ENCODE peak calls at places on chromosomes 13 and 19, in ten cellular contexts. S, Z, O, C, B, M, E, V, F and X are unnamed samples. For H3K4me1, the result is how much of the 10 kb centered on the place peaks cover.

GRCh38 chr19:11479470-11480080 is 1.3 kb downstream of the ELAVL3 start:
- DNase-seq in S (no peak), Z (no peak), O (no peak), C (no peak), B (no peak), M (peak), E (peak), V (no peak), F (no peak), X (peak)

GRCh38 chr13:70370924-70371323 is 262.7 kb upstream of the KLHL1 start:
- DNase-seq in S (no peak), Z (no peak), O (no peak), C (no peak), B (no peak), M (no peak), E (no peak), V (no peak), F (no peak), X (no peak)

GRCh38 chr13:44098559-44098958 is 218.9 kb downstream of the LACC1 start:
- DNase-seq in S (no peak), Z (no peak), O (no peak), C (no peak), B (no peak), M (no peak), E (no peak), V (no peak), F (no peak), X (no peak)

GRCh38 chr13:46086421-46086922 is 18.4 kb downstream of the CPB2 start:
- DNase-seq in S (no peak), Z (no peak), O (no peak), C (no peak), B (no peak), M (no peak), E (no peak), V (no peak), F (no peak), X (no peak)

GRCh38 chr13:76210262-76210661 is 574.1 kb downstream of the LMO7 start:
- DNase-seq in S (no peak), Z (peak), O (peak), C (no peak), B (peak), M (no peak), E (no peak), V (no peak), F (peak), X (no peak)

GRCh38 chr13:46339035-46339666 is 47.9 kb downstream of the RUBCNL start:
- DNase-seq in S (no peak), Z (peak), O (no peak), C (no peak), B (peak), M (no peak), E (no peak), V (peak), F (peak), X (no peak)

GRCh38 chr19:13091400-13092161 is 11.1 kb downstream of the LYL1 start:
- DNase-seq in S (no peak), Z (peak), O (no peak), C (peak), B (no peak), M (peak), E (no peak), V (peak), F (peak), X (no peak)

GRCh38 chr19:9353011-9353410 is 9.8 kb upstream of the ZNF177 start:
- DNase-seq in S (no peak), Z (no peak), O (no peak), C (no peak), B (peak), M (no peak), E (no peak), V (no peak), F (no peak), X (no peak)

GRCh38 chr13:46386996-46387851 is at the start of gene RUBCNL:
- DNase-seq in S (no peak), Z (no peak), O (no peak), C (peak), B (peak), M (peak), E (peak), V (no peak), F (no peak), X (peak)

GRCh38 chr19:40089462-40089861 is 1.3 kb downstream of the ZNF780A start:
- DNase-seq in S (no peak), Z (peak), O (no peak), C (no peak), B (no peak), M (no peak), E (no peak), V (peak), F (peak), X (no peak)

GRCh38 chr13:50425772-50426171 is 410.5 kb downstream of the KCNRG start:
- DNase-seq in S (no peak), Z (no peak), O (no peak), C (no peak), B (no peak), M (no peak), E (no peak), V (no peak), F (no peak), X (no peak)

DNA sequence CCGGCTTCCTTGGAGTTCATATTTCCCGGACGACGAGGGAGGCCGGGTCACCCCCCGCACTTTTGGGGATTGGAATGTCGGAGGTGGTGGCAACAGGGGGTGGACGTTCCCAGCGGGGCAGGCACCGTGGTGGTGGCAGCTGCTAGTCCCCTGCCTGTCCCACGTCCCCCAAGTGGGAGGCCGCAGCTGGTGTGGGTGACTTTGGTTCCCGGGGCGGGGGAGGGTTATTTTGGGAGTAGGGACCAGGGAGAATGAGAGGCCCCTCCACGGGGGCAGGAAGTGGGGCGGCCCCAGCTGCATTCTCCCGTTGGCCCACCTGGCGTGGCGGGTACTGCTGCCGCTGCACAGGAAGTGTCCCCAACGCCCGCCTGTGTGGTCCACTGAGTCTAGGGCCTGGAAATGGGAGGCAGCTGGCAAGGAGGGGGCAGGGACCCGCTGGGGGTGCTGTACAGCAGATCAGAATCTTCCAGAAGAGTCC is 11.1 kb upstream of the PLIN3 start:
- DNase-seq in S (no peak), Z (no peak), O (no peak), C (no peak), B (no peak), M (no peak), E (no peak), V (no peak), F (no peak), X (no peak)
- H3K27ac ChIP-seq in S (no peak), Z (no peak), O (no peak), C (peak), B (no peak), M (peak), E (no peak), V (no peak), F (peak), X (peak)

GRCh38 chr19:53091855-53092254 is 11.4 kb downstream of the ZNF160 start:
- DNase-seq in S (no peak), Z (no peak), O (no peak), C (no peak), B (no peak), M (no peak), E (no peak), V (no peak), F (no peak), X (no peak)

GRCh38 chr19:53091413-53091812 is 11.8 kb downstream of the ZNF160 start:
- DNase-seq in S (no peak), Z (no peak), O (no peak), C (no peak), B (no peak), M (no peak), E (no peak), V (no peak), F (no peak), X (no peak)

GRCh38 chr19:53092723-53093122 is 10.5 kb downstream of the ZNF160 start:
- DNase-seq in S (no peak), Z (no peak), O (no peak), C (no peak), B (no peak), M (no peak), E (no peak), V (no peak), F (no peak), X (no peak)

DNA sequence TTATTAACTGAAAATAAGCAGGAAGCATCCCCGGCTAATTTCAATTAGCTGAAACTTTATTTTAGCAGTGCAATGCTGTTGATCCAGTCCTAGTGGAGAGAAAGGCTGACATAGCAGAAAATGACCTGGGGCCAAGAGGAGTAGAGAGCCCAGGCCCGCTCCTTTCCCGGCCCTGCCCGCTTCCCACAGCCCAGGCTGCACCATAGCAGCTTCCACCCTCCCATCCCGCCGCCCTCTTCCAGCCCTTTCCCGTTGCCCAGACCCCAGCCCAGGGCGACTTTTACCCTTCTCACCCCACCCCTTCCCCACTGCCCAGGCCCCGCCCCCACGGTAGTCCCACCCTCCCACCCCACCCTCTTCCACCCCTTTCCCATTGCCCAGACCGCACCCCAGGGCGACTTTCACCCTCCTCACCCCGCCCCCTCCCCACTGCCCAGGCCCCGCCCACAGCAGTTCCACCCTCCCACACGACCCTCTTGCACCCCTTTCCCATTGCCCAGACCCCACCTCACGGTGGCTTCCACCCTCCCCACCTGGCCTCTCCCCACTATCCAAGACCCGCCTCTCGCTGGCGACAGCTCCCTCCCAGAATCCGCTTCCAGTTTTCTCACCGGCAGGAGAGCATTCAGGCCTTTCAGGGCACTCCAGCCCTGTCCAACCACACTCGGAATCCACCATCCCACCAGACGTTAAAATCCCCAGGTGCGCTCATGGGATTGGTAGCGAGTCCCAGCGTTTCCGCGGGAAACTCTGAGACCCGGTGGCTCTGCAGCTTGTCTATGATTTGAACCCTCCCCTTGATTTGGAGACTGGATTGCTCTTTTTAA is 8.3 kb downstream of the ZNF160 start:
- DNase-seq in S (no peak), Z (no peak), O (no peak), C (no peak), B (no peak), M (peak), E (no peak), V (no peak), F (no peak), X (no peak)
- H3K4me3 ChIP-seq in S (no peak), Z (no peak), O (no peak), C (no peak), B (no peak), M (no peak), E (no peak), V (no peak), F (no peak), X (no peak)

DNA sequence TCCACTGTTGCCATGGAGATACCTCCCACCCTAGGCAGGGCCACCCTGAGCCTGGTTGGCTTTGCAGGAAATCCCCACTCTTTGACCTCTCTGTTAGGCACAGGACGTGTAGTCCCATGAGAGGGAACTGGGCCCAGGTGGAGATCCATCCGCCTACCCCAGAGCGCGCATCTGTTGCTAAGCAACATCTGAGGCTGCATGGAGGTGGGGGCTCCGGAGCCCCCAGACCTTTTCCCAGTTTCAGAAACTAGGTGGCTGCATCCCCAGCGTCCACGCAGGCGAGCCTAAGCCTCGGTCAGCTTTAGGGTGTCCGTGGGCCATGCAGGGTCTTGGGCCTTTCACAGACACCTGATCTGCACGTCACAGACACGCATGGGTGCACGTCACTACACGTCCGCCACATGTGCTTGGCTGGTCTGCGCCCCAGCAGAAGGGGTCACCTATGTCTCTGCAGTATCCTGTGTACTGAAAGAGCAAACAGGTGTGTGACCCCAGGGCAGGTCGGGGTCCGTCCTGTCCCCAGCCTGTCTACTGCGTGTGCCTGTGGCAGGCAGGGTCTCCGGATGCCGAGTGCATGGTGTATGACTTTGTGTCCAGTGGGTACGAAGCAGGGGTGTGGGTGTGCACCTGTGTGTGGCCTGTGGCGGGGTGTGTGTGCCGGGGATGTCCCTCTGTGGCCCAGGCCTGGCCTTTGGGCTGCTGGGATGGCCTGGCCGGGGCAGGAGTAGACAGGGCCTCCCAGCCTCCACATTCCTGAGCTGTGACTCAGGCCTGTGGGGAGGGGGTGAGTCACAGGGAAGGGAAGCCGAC is 4.1 kb upstream of the CIRBP start:
- DNase-seq in S (no peak), Z (peak), O (peak), C (peak), B (peak), M (peak), E (peak), V (peak), F (peak), X (peak)
- H3K4me1 ChIP-seq in S (half or more), Z (half or more), O (under half), C (under half), B (half or more), M (half or more), E (under half), V (half or more), F (half or more), X (half or more)

GRCh38 chr13:40682449-40683240 is 16.2 kb upstream of the FOXO1 start:
- DNase-seq in S (no peak), Z (peak), O (no peak), C (no peak), B (peak), M (peak), E (no peak), V (peak), F (no peak), X (no peak)
- H3K27ac ChIP-seq in S (no peak), Z (no peak), O (no peak), C (no peak), B (no peak), M (no peak), E (no peak), V (no peak), F (no peak), X (no peak)

GRCh38 chr19:16896913-16897571 is 8.2 kb downstream of the F2RL3 start:
- DNase-seq in S (peak), Z (peak), O (peak), C (peak), B (peak), M (peak), E (peak), V (peak), F (peak), X (peak)
- H3K4me3 ChIP-seq in S (peak), Z (peak), O (peak), C (peak), B (peak), M (peak), E (peak), V (peak), F (peak), X (peak)

GRCh38 chr19:38690146-38690545 is 42.7 kb downstream of the ACTN4 start:
- DNase-seq in S (no peak), Z (no peak), O (no peak), C (no peak), B (no peak), M (no peak), E (no peak), V (no peak), F (no peak), X (no peak)

GRCh38 chr19:38693380-38694223 is 46.2 kb downstream of the ACTN4 start:
- DNase-seq in S (peak), Z (peak), O (no peak), C (no peak), B (peak), M (no peak), E (no peak), V (peak), F (peak), X (peak)

GRCh38 chr19:38691938-38692457 is 44.5 kb downstream of the ACTN4 start:
- DNase-seq in S (no peak), Z (peak), O (peak), C (peak), B (no peak), M (peak), E (no peak), V (peak), F (no peak), X (peak)

GRCh38 chr19:38692458-38693379 is 45.3 kb downstream of the ACTN4 start:
- DNase-seq in S (no peak), Z (no peak), O (no peak), C (no peak), B (no peak), M (no peak), E (no peak), V (no peak), F (no peak), X (no peak)

GRCh38 chr19:38690832-38691231 is 43.4 kb downstream of the ACTN4 start:
- DNase-seq in S (no peak), Z (no peak), O (no peak), C (no peak), B (no peak), M (no peak), E (no peak), V (no peak), F (no peak), X (no peak)
- H3K4me1 ChIP-seq in S (half or more), Z (half or more), O (under half), C (under half), B (half or more), M (half or more), E (under half), V (under half), F (half or more), X (half or more)

GRCh38 chr19:54199401-54199800 is 1.3 kb upstream of the RPS9 start:
- DNase-seq in S (no peak), Z (no peak), O (no peak), C (peak), B (no peak), M (no peak), E (no peak), V (no peak), F (no peak), X (no peak)

GRCh38 chr19:54203151-54203611 is 2.5 kb downstream of the RPS9 start:
- DNase-seq in S (no peak), Z (no peak), O (no peak), C (peak), B (peak), M (peak), E (peak), V (peak), F (no peak), X (peak)

GRCh38 chr19:54204767-54205468 is 4.3 kb downstream of the RPS9 start:
- DNase-seq in S (no peak), Z (no peak), O (no peak), C (peak), B (no peak), M (no peak), E (no peak), V (no peak), F (no peak), X (no peak)

GRCh38 chr19:54201172-54201701 is 579 bp downstream of the RPS9 start:
- DNase-seq in S (no peak), Z (no peak), O (no peak), C (peak), B (peak), M (no peak), E (no peak), V (no peak), F (no peak), X (no peak)

DNA sequence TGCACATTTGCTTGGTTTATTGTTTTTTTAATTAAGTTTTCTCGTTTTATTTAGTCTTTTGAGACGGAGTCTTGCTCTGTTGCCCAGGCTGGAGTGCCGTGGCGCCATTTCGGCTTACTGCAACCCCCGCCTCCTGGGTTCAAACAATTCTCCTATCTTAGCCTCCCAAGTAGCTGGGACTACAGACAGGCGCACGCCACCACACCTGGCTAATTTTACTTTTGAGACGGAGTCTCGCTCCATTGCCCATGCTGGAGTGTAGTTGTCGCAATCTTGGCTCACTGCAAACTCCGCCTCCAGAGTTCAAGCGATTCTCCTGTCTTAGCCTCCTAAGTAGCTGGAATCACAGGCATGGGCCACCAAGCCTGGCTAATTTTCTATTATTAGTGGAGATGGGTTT is 1.3 kb downstream of the RPS9 start:
- DNase-seq in S (no peak), Z (no peak), O (no peak), C (peak), B (no peak), M (no peak), E (no peak), V (no peak), F (no peak), X (no peak)
- H3K27ac ChIP-seq in S (peak), Z (peak), O (no peak), C (no peak), B (no peak), M (peak), E (no peak), V (no peak), F (peak), X (peak)